ENCODE peak calls at places on chromosomes 16 and 17, in seven cellular contexts. M is midbrain; K is upper lobe of right lung; D is NCI-H69; A is frontal cortex; J is effector memory CD8-positive, alpha-beta T cell; E is HEK293T. V is an unnamed sample.
A peak's percentile ranks its signal among the peaks of the same experiment; 100 is the strongest.

GRCh38 chr17:65515512-65515911 is 45.9 kb downstream of the AXIN2 start:
- DNase-seq in M (no peak), K (no peak), D (no peak), A (no peak), J (no peak), E (no peak), V (no peak)

GRCh38 chr16:82454152-82454551 is 172.6 kb upstream of the CDH13 start:
- DNase-seq in M (no peak), K (no peak), D (no peak), A (no peak), J (peak; percentile 9), E (no peak), V (no peak)

GRCh38 chr16:30535777-30536190 is 1.1 kb upstream of the ZNF747 start:
- DNase-seq in M (no peak), K (peak; percentile 86), D (peak; percentile 85), A (peak; percentile 73), J (no peak), E (peak; percentile 75), V (no peak)

GRCh38 chr16:23496826-23497542 is 13.3 kb downstream of the GGA2 start:
- DNase-seq in M (no peak), K (peak; percentile 69), D (no peak), A (no peak), J (no peak), E (no peak), V (no peak)

GRCh38 chr16:28167221-28167620 is 44.5 kb downstream of the XPO6 start:
- DNase-seq in M (no peak), K (no peak), D (no peak), A (no peak), J (no peak), E (no peak), V (no peak)

GRCh38 chr16:87086575-87086974 is 230.6 kb downstream of the C16orf95 start:
- DNase-seq in M (no peak), K (no peak), D (no peak), A (no peak), J (no peak), E (no peak), V (no peak)

GRCh38 chr16:88015806-88016140 is 64.5 kb downstream of the BANP start:
- DNase-seq in M (no peak), K (no peak), D (no peak), A (no peak), J (no peak), E (no peak), V (no peak)

GRCh38 chr16:77093999-77094398 is 97.0 kb upstream of the MON1B start:
- DNase-seq in M (no peak), K (no peak), D (no peak), A (no peak), J (no peak), E (no peak), V (no peak)

GRCh38 chr17:4934173-4934979 is 2.3 kb downstream of the GP1BA start:
- DNase-seq in M (no peak), K (peak; percentile 71), D (peak; percentile 47), A (no peak), J (no peak), E (no peak), V (no peak)

GRCh38 chr17:15261818-15262290 is 3.3 kb downstream of the PMP22 start:
- DNase-seq in M (peak; percentile 65), K (no peak), D (no peak), A (no peak), J (no peak), E (no peak), V (no peak)

GRCh38 chr16:85902366-85903155 is 3.6 kb downstream of the IRF8 start:
- DNase-seq in M (no peak), K (no peak), D (no peak), A (no peak), J (peak; percentile 66), E (no peak), V (no peak)

GRCh38 chr16:88531346-88531745 is 38.9 kb upstream of the ZC3H18 start:
- DNase-seq in M (no peak), K (no peak), D (no peak), A (no peak), J (no peak), E (no peak), V (no peak)

GRCh38 chr16:53822936-53823529 is 119.1 kb downstream of the FTO start:
- DNase-seq in M (no peak), K (no peak), D (no peak), A (no peak), J (no peak), E (no peak), V (no peak)

GRCh38 chr17:42282478-42283080 is 5.7 kb upstream of the STAT5A start:
- DNase-seq in M (no peak), K (peak; percentile 21), D (no peak), A (no peak), J (no peak), E (no peak), V (no peak)

GRCh38 chr16:50368410-50369132 is at the start of gene BRD7:
- DNase-seq in M (peak; percentile 65), K (peak; percentile 85), D (peak; percentile 83), A (peak; percentile 92), J (peak; percentile 65), E (peak; percentile 91), V (no peak)

GRCh38 chr17:48259710-48260291 is 152.2 kb downstream of the SNX11 start:
- DNase-seq in M (no peak), K (no peak), D (peak; percentile 91), A (no peak), J (no peak), E (no peak), V (no peak)

GRCh38 chr17:8556074-8556473 is 74.5 kb downstream of the MYH10 start:
- DNase-seq in M (no peak), K (no peak), D (no peak), A (no peak), J (no peak), E (no peak), V (no peak)

GRCh38 chr17:75909051-75909811 is 4.5 kb upstream of the MRPL38 start:
- DNase-seq in M (no peak), K (peak; percentile 73), D (peak; percentile 98), A (no peak), J (no peak), E (no peak), V (peak; percentile 31)